ENCODE peak calls at places on chromosome 6, in eight cellular contexts. One of them, this sample, is unnamed.

GRCh38 chr6:159065091-159065490 is 20.3 kb upstream of the TAGAP start:
- DNase-seq in AG10803: no peak
- DNase-seq in T-helper 2 cell: no peak
- DNase-seq in RPMI7951: no peak
- DNase-seq in amniotic stem cell: no peak
- DNase-seq in NCI-H1417: no peak
- DNase-seq in Ammon's horn: no peak
- DNase-seq in renal cortical epithelial cell: no peak
- DNase-seq in this sample: no peak

GRCh38 chr6:159616456-159616855 is 76.6 kb downstream of the SOD2 start:
- DNase-seq in T-helper 2 cell: no peak
- DNase-seq in renal cortical epithelial cell: no peak
- DNase-seq in RPMI7951: no peak
- DNase-seq in AG10803: no peak
- DNase-seq in NCI-H1417: no peak
- DNase-seq in amniotic stem cell: no peak
- DNase-seq in Ammon's horn: no peak
- DNase-seq in this sample: no peak

GRCh38 chr6:95280690-95281273 is 296.6 kb upstream of the MANEA start:
- DNase-seq in Ammon's horn: no peak
- DNase-seq in T-helper 2 cell: no peak
- DNase-seq in AG10803: no peak
- DNase-seq in NCI-H1417: peak; percentile 79
- DNase-seq in RPMI7951: no peak
- DNase-seq in amniotic stem cell: no peak
- DNase-seq in renal cortical epithelial cell: no peak
- DNase-seq in this sample: no peak

GRCh38 chr6:65157025-65157424 is 550.0 kb downstream of the EYS start:
- DNase-seq in RPMI7951: no peak
- DNase-seq in amniotic stem cell: no peak
- DNase-seq in NCI-H1417: no peak
- DNase-seq in renal cortical epithelial cell: no peak
- DNase-seq in Ammon's horn: no peak
- DNase-seq in T-helper 2 cell: no peak
- DNase-seq in AG10803: no peak
- DNase-seq in this sample: no peak

GRCh38 chr6:122722746-122723145 is 56.8 kb upstream of the FABP7 start:
- DNase-seq in T-helper 2 cell: no peak
- DNase-seq in Ammon's horn: no peak
- DNase-seq in RPMI7951: no peak
- DNase-seq in AG10803: peak; percentile 12
- DNase-seq in amniotic stem cell: no peak
- DNase-seq in NCI-H1417: peak; percentile 22
- DNase-seq in renal cortical epithelial cell: no peak
- DNase-seq in this sample: no peak

GRCh38 chr6:32329141-32329540 is 42.6 kb downstream of the TSBP1 start:
- DNase-seq in Ammon's horn: no peak
- DNase-seq in T-helper 2 cell: no peak
- DNase-seq in AG10803: peak; percentile 2
- DNase-seq in RPMI7951: no peak
- DNase-seq in NCI-H1417: no peak
- DNase-seq in renal cortical epithelial cell: no peak
- DNase-seq in amniotic stem cell: no peak
- DNase-seq in this sample: no peak

GRCh38 chr6:34065470-34066283 is 80.2 kb downstream of the GRM4 start:
- DNase-seq in Ammon's horn: no peak
- DNase-seq in amniotic stem cell: no peak
- DNase-seq in renal cortical epithelial cell: no peak
- DNase-seq in T-helper 2 cell: no peak
- DNase-seq in NCI-H1417: no peak
- DNase-seq in AG10803: no peak
- DNase-seq in RPMI7951: no peak
- DNase-seq in this sample: no peak

GRCh38 chr6:167588920-167589614 is 237.6 kb upstream of the AFDN start:
- DNase-seq in Ammon's horn: no peak
- DNase-seq in amniotic stem cell: no peak
- DNase-seq in AG10803: no peak
- DNase-seq in T-helper 2 cell: no peak
- DNase-seq in renal cortical epithelial cell: no peak
- DNase-seq in RPMI7951: no peak
- DNase-seq in NCI-H1417: no peak
- DNase-seq in this sample: no peak

GRCh38 chr6:52551483-52552277 is 25.2 kb downstream of the TRAM2 start:
- DNase-seq in T-helper 2 cell: no peak
- DNase-seq in AG10803: peak; percentile 90
- DNase-seq in renal cortical epithelial cell: peak; percentile 90
- DNase-seq in Ammon's horn: peak; percentile 53
- DNase-seq in NCI-H1417: peak; percentile 96
- DNase-seq in RPMI7951: peak; percentile 97
- DNase-seq in amniotic stem cell: no peak
- DNase-seq in this sample: peak; percentile 51

GRCh38 chr6:45843848-45844521 is 171.7 kb downstream of the CLIC5 start:
- DNase-seq in Ammon's horn: no peak
- DNase-seq in renal cortical epithelial cell: peak; percentile 45
- DNase-seq in amniotic stem cell: no peak
- DNase-seq in NCI-H1417: no peak
- DNase-seq in AG10803: peak; percentile 96
- DNase-seq in T-helper 2 cell: no peak
- DNase-seq in RPMI7951: peak; percentile 94
- DNase-seq in this sample: no peak

GRCh38 chr6:100426689-100427338 is 37.9 kb downstream of the SIM1 start:
- DNase-seq in renal cortical epithelial cell: no peak
- DNase-seq in amniotic stem cell: no peak
- DNase-seq in RPMI7951: peak; percentile 15
- DNase-seq in AG10803: peak; percentile 17
- DNase-seq in T-helper 2 cell: no peak
- DNase-seq in Ammon's horn: no peak
- DNase-seq in NCI-H1417: no peak
- DNase-seq in this sample: no peak

GRCh38 chr6:129675669-129676472 is 34.1 kb downstream of the ARHGAP18 start:
- DNase-seq in NCI-H1417: no peak
- DNase-seq in AG10803: no peak
- DNase-seq in amniotic stem cell: no peak
- DNase-seq in Ammon's horn: no peak
- DNase-seq in RPMI7951: no peak
- DNase-seq in T-helper 2 cell: no peak
- DNase-seq in renal cortical epithelial cell: no peak
- DNase-seq in this sample: no peak

GRCh38 chr6:39493174-39493573 is 170.7 kb upstream of the KCNK16 start:
- DNase-seq in RPMI7951: peak; percentile 88
- DNase-seq in AG10803: peak; percentile 83
- DNase-seq in amniotic stem cell: no peak
- DNase-seq in Ammon's horn: no peak
- DNase-seq in T-helper 2 cell: no peak
- DNase-seq in NCI-H1417: no peak
- DNase-seq in renal cortical epithelial cell: peak; percentile 98
- DNase-seq in this sample: no peak

GRCh38 chr6:137092018-137092417 is 47.3 kb upstream of the IL20RA start:
- DNase-seq in renal cortical epithelial cell: no peak
- DNase-seq in NCI-H1417: no peak
- DNase-seq in AG10803: no peak
- DNase-seq in T-helper 2 cell: no peak
- DNase-seq in Ammon's horn: no peak
- DNase-seq in amniotic stem cell: no peak
- DNase-seq in RPMI7951: no peak
- DNase-seq in this sample: peak; percentile 97

GRCh38 chr6:43927525-43928210 is 157.7 kb downstream of the VEGFA start:
- DNase-seq in RPMI7951: no peak
- DNase-seq in NCI-H1417: no peak
- DNase-seq in renal cortical epithelial cell: peak; percentile 69
- DNase-seq in T-helper 2 cell: peak; percentile 9
- DNase-seq in AG10803: no peak
- DNase-seq in Ammon's horn: no peak
- DNase-seq in amniotic stem cell: no peak
- DNase-seq in this sample: peak; percentile 72

GRCh38 chr6:138970159-138970558 is 17.9 kb downstream of the REPS1 start:
- DNase-seq in amniotic stem cell: no peak
- DNase-seq in AG10803: no peak
- DNase-seq in Ammon's horn: no peak
- DNase-seq in NCI-H1417: no peak
- DNase-seq in renal cortical epithelial cell: no peak
- DNase-seq in T-helper 2 cell: no peak
- DNase-seq in RPMI7951: no peak
- DNase-seq in this sample: no peak

This sample was measured in small intestine.